ENCODE peak calls at places on chromosomes 2 and 18, in seven cellular contexts. One of them, this sample, is unnamed.

GRCh38 chr18:2406544-2406943 is 164.8 kb downstream of the METTL4 start:
- DNase-seq in mucosa of descending colon: no peak
- DNase-seq in fibroblast of pulmonary artery: peak
- DNase-seq in lower leg skin: no peak
- DNase-seq in AG09309: no peak
- DNase-seq in heart right ventricle: no peak
- DNase-seq in GM10248: no peak
- DNase-seq in this sample: no peak

GRCh38 chr2:39455826-39456225 is 18.7 kb upstream of the MAP4K3 start:
- DNase-seq in mucosa of descending colon: no peak
- DNase-seq in fibroblast of pulmonary artery: peak
- DNase-seq in lower leg skin: no peak
- DNase-seq in AG09309: no peak
- DNase-seq in heart right ventricle: no peak
- DNase-seq in GM10248: no peak
- DNase-seq in this sample: no peak

GRCh38 chr18:48540329-48541025 is 1.6 kb downstream of the CTIF start:
- DNase-seq in mucosa of descending colon: peak
- DNase-seq in fibroblast of pulmonary artery: peak
- DNase-seq in lower leg skin: peak
- DNase-seq in AG09309: no peak
- DNase-seq in heart right ventricle: peak
- DNase-seq in GM10248: peak
- DNase-seq in this sample: peak

GRCh38 chr2:29613792-29614266 is 307.6 kb downstream of the ALK start:
- DNase-seq in mucosa of descending colon: no peak
- DNase-seq in fibroblast of pulmonary artery: no peak
- DNase-seq in lower leg skin: no peak
- DNase-seq in AG09309: no peak
- DNase-seq in heart right ventricle: no peak
- DNase-seq in GM10248: no peak
- DNase-seq in this sample: no peak

GRCh38 chr2:201909961-201910361 is 103.6 kb downstream of the CDK15 start:
- DNase-seq in mucosa of descending colon: no peak
- DNase-seq in fibroblast of pulmonary artery: peak
- DNase-seq in lower leg skin: no peak
- DNase-seq in AG09309: peak
- DNase-seq in heart right ventricle: no peak
- DNase-seq in GM10248: peak
- DNase-seq in this sample: peak

GRCh38 chr2:68643011-68643873 is at the start of gene PROKR1:
- DNase-seq in mucosa of descending colon: peak
- DNase-seq in fibroblast of pulmonary artery: peak
- DNase-seq in lower leg skin: no peak
- DNase-seq in AG09309: no peak
- DNase-seq in heart right ventricle: peak
- DNase-seq in GM10248: no peak
- DNase-seq in this sample: no peak

GRCh38 chr2:3126686-3127278 is 250.8 kb downstream of the EIPR1 start:
- DNase-seq in mucosa of descending colon: no peak
- DNase-seq in fibroblast of pulmonary artery: peak
- DNase-seq in lower leg skin: no peak
- DNase-seq in AG09309: no peak
- DNase-seq in heart right ventricle: no peak
- DNase-seq in GM10248: no peak
- DNase-seq in this sample: no peak

GRCh38 chr2:164693390-164693789 is 72.1 kb upstream of the GRB14 start:
- DNase-seq in mucosa of descending colon: no peak
- DNase-seq in fibroblast of pulmonary artery: no peak
- DNase-seq in lower leg skin: no peak
- DNase-seq in AG09309: no peak
- DNase-seq in heart right ventricle: no peak
- DNase-seq in GM10248: no peak
- DNase-seq in this sample: no peak

GRCh38 chr2:974054-974453 is 23.4 kb downstream of the SNTG2 start:
- DNase-seq in mucosa of descending colon: no peak
- DNase-seq in fibroblast of pulmonary artery: no peak
- DNase-seq in lower leg skin: no peak
- DNase-seq in AG09309: no peak
- DNase-seq in heart right ventricle: no peak
- DNase-seq in GM10248: no peak
- DNase-seq in this sample: no peak

GRCh38 chr18:33440384-33441043 is at the start of gene CCDC178:
- DNase-seq in mucosa of descending colon: no peak
- DNase-seq in fibroblast of pulmonary artery: peak
- DNase-seq in lower leg skin: no peak
- DNase-seq in AG09309: no peak
- DNase-seq in heart right ventricle: peak
- DNase-seq in GM10248: peak
- DNase-seq in this sample: no peak

GRCh38 chr2:170076189-170076588 is 101.8 kb upstream of the MYO3B start:
- DNase-seq in mucosa of descending colon: no peak
- DNase-seq in fibroblast of pulmonary artery: no peak
- DNase-seq in lower leg skin: no peak
- DNase-seq in AG09309: no peak
- DNase-seq in heart right ventricle: no peak
- DNase-seq in GM10248: peak
- DNase-seq in this sample: peak

GRCh38 chr18:79746730-79747129 is 51.0 kb upstream of the KCNG2 start:
- DNase-seq in mucosa of descending colon: no peak
- DNase-seq in fibroblast of pulmonary artery: no peak
- DNase-seq in lower leg skin: no peak
- DNase-seq in AG09309: no peak
- DNase-seq in heart right ventricle: no peak
- DNase-seq in GM10248: no peak
- DNase-seq in this sample: no peak

GRCh38 chr2:121155502-121156056 is 129.4 kb downstream of the TFCP2L1 start:
- DNase-seq in mucosa of descending colon: peak
- DNase-seq in fibroblast of pulmonary artery: no peak
- DNase-seq in lower leg skin: peak
- DNase-seq in AG09309: no peak
- DNase-seq in heart right ventricle: no peak
- DNase-seq in GM10248: no peak
- DNase-seq in this sample: no peak

GRCh38 chr18:46481048-46481846 is 175.8 kb downstream of the LOXHD1 start:
- DNase-seq in mucosa of descending colon: no peak
- DNase-seq in fibroblast of pulmonary artery: peak
- DNase-seq in lower leg skin: peak
- DNase-seq in AG09309: peak
- DNase-seq in heart right ventricle: no peak
- DNase-seq in GM10248: peak
- DNase-seq in this sample: peak

GRCh38 chr18:79940126-79940813 is 11.2 kb downstream of the SLC66A2 start:
- DNase-seq in mucosa of descending colon: peak
- DNase-seq in fibroblast of pulmonary artery: no peak
- DNase-seq in lower leg skin: no peak
- DNase-seq in AG09309: no peak
- DNase-seq in heart right ventricle: no peak
- DNase-seq in GM10248: no peak
- DNase-seq in this sample: no peak

GRCh38 chr2:32832821-32833220 is 113.9 kb upstream of the LTBP1 start:
- DNase-seq in mucosa of descending colon: no peak
- DNase-seq in fibroblast of pulmonary artery: peak
- DNase-seq in lower leg skin: no peak
- DNase-seq in AG09309: no peak
- DNase-seq in heart right ventricle: no peak
- DNase-seq in GM10248: no peak
- DNase-seq in this sample: no peak

GRCh38 chr18:32548688-32549087 is 78.0 kb upstream of the GAREM1 start:
- DNase-seq in mucosa of descending colon: no peak
- DNase-seq in fibroblast of pulmonary artery: no peak
- DNase-seq in lower leg skin: no peak
- DNase-seq in AG09309: no peak
- DNase-seq in heart right ventricle: no peak
- DNase-seq in GM10248: no peak
- DNase-seq in this sample: no peak

GRCh38 chr2:71547616-71548285 is 94.4 kb downstream of the DYSF start:
- DNase-seq in mucosa of descending colon: peak
- DNase-seq in fibroblast of pulmonary artery: no peak
- DNase-seq in lower leg skin: no peak
- DNase-seq in AG09309: no peak
- DNase-seq in heart right ventricle: no peak
- DNase-seq in GM10248: no peak
- DNase-seq in this sample: no peak

GRCh38 chr18:25883091-25883490 is 207.3 kb downstream of the SS18 start:
- DNase-seq in mucosa of descending colon: no peak
- DNase-seq in fibroblast of pulmonary artery: no peak
- DNase-seq in lower leg skin: no peak
- DNase-seq in AG09309: no peak
- DNase-seq in heart right ventricle: no peak
- DNase-seq in GM10248: no peak
- DNase-seq in this sample: no peak

GRCh38 chr2:239040152-239040761 is 192.4 kb downstream of the TWIST2 start:
- DNase-seq in mucosa of descending colon: peak
- DNase-seq in fibroblast of pulmonary artery: no peak
- DNase-seq in lower leg skin: no peak
- DNase-seq in AG09309: no peak
- DNase-seq in heart right ventricle: no peak
- DNase-seq in GM10248: no peak
- DNase-seq in this sample: no peak

GRCh38 chr2:72036595-72036994 is 111.1 kb downstream of the CYP26B1 start:
- DNase-seq in mucosa of descending colon: no peak
- DNase-seq in fibroblast of pulmonary artery: no peak
- DNase-seq in lower leg skin: no peak
- DNase-seq in AG09309: no peak
- DNase-seq in heart right ventricle: no peak
- DNase-seq in GM10248: no peak
- DNase-seq in this sample: no peak

GRCh38 chr2:74332550-74333174 is 10.6 kb downstream of the SLC4A5 start:
- DNase-seq in mucosa of descending colon: no peak
- DNase-seq in fibroblast of pulmonary artery: no peak
- DNase-seq in lower leg skin: no peak
- DNase-seq in AG09309: no peak
- DNase-seq in heart right ventricle: no peak
- DNase-seq in GM10248: no peak
- DNase-seq in this sample: no peak

GRCh38 chr18:63515799-63516198 is 26.4 kb upstream of the SERPINB12 start:
- DNase-seq in mucosa of descending colon: no peak
- DNase-seq in fibroblast of pulmonary artery: no peak
- DNase-seq in lower leg skin: no peak
- DNase-seq in AG09309: no peak
- DNase-seq in heart right ventricle: no peak
- DNase-seq in GM10248: no peak
- DNase-seq in this sample: no peak

GRCh38 chr18:63511285-63511684 is 30.9 kb upstream of the SERPINB12 start:
- DNase-seq in mucosa of descending colon: no peak
- DNase-seq in fibroblast of pulmonary artery: peak
- DNase-seq in lower leg skin: no peak
- DNase-seq in AG09309: peak
- DNase-seq in heart right ventricle: no peak
- DNase-seq in GM10248: no peak
- DNase-seq in this sample: no peak

GRCh38 chr18:63518178-63519012 is 23.8 kb upstream of the SERPINB12 start:
- DNase-seq in mucosa of descending colon: no peak
- DNase-seq in fibroblast of pulmonary artery: peak
- DNase-seq in lower leg skin: peak
- DNase-seq in AG09309: peak
- DNase-seq in heart right ventricle: no peak
- DNase-seq in GM10248: peak
- DNase-seq in this sample: peak

GRCh38 chr18:63514326-63514725 is 27.8 kb upstream of the SERPINB12 start:
- DNase-seq in mucosa of descending colon: no peak
- DNase-seq in fibroblast of pulmonary artery: no peak
- DNase-seq in lower leg skin: no peak
- DNase-seq in AG09309: no peak
- DNase-seq in heart right ventricle: no peak
- DNase-seq in GM10248: no peak
- DNase-seq in this sample: no peak

GRCh38 chr18:63515279-63515678 is 26.9 kb upstream of the SERPINB12 start:
- DNase-seq in mucosa of descending colon: no peak
- DNase-seq in fibroblast of pulmonary artery: no peak
- DNase-seq in lower leg skin: no peak
- DNase-seq in AG09309: no peak
- DNase-seq in heart right ventricle: no peak
- DNase-seq in GM10248: no peak
- DNase-seq in this sample: no peak
- TF ChIP-seq CTCF in mucosa of descending colon: no peak
- TF ChIP-seq CTCF in fibroblast of pulmonary artery: peak
- TF ChIP-seq CTCF in lower leg skin: no peak
- TF ChIP-seq CTCF in AG09309: peak
- TF ChIP-seq CTCF in heart right ventricle: no peak
- TF ChIP-seq CTCF in GM10248: no peak
- TF ChIP-seq CTCF in this sample: no peak

GRCh38 chr18:22378672-22379282 is 38.9 kb downstream of the CTAGE1 start:
- DNase-seq in mucosa of descending colon: no peak
- DNase-seq in fibroblast of pulmonary artery: peak
- DNase-seq in lower leg skin: no peak
- DNase-seq in AG09309: no peak
- DNase-seq in heart right ventricle: peak
- DNase-seq in GM10248: no peak
- DNase-seq in this sample: no peak
- TF ChIP-seq CTCF in mucosa of descending colon: no peak
- TF ChIP-seq CTCF in fibroblast of pulmonary artery: peak
- TF ChIP-seq CTCF in lower leg skin: no peak
- TF ChIP-seq CTCF in AG09309: peak
- TF ChIP-seq CTCF in heart right ventricle: peak
- TF ChIP-seq CTCF in GM10248: no peak
- TF ChIP-seq CTCF in this sample: no peak

GRCh38 chr2:7127687-7128086 is 210.5 kb downstream of the RNF144A start:
- DNase-seq in mucosa of descending colon: no peak
- DNase-seq in fibroblast of pulmonary artery: no peak
- DNase-seq in lower leg skin: no peak
- DNase-seq in AG09309: no peak
- DNase-seq in heart right ventricle: no peak
- DNase-seq in GM10248: no peak
- DNase-seq in this sample: no peak

DNA sequence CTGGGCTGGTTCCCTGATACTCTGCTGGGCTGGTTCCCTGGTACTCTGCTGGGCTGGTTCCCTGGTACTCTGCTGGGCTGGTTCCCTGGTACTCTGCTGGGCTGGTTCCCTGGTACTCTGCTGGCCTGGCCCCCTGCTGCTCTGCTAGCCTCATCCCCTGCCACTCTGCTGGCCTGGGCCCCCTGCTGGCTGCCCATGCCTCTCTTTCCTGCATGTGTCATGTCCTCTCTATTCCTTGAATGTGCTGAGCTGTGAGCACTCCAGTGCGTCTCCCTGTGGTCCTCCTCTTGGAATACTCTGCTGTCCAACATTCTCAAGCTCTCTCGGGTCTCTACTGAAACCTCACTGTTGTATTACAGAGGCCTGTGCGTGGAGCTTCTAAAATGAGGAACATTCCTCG is 216.3 kb downstream of the RNF144A start:
- DNase-seq in mucosa of descending colon: no peak
- DNase-seq in fibroblast of pulmonary artery: no peak
- DNase-seq in lower leg skin: no peak
- DNase-seq in AG09309: no peak
- DNase-seq in heart right ventricle: no peak
- DNase-seq in GM10248: no peak
- DNase-seq in this sample: no peak
- TF ChIP-seq CTCF in mucosa of descending colon: no peak
- TF ChIP-seq CTCF in fibroblast of pulmonary artery: no peak
- TF ChIP-seq CTCF in lower leg skin: no peak
- TF ChIP-seq CTCF in AG09309: peak
- TF ChIP-seq CTCF in heart right ventricle: no peak
- TF ChIP-seq CTCF in GM10248: no peak
- TF ChIP-seq CTCF in this sample: no peak

DNA sequence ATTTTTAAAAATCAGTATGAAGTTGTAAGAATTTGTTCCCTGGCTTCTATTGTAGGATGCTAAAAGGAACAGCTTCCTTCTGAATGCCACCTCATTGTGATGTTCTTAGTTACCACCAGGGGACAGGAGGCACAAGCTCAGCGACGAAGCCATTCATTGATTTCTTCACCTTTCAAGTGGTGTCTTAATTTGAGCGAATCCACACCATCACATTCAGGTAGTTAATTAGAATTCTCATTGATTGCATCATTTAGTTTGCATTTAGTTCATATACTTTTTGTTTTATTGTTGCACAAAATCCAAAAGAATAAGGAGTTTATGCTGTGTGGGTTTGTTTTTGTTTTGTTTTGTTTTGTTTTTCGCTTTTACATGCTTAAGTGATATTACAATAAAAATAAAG is 23.1 kb downstream of the CYP27C1 start:
- DNase-seq in mucosa of descending colon: no peak
- DNase-seq in fibroblast of pulmonary artery: no peak
- DNase-seq in lower leg skin: no peak
- DNase-seq in AG09309: no peak
- DNase-seq in heart right ventricle: no peak
- DNase-seq in GM10248: no peak
- DNase-seq in this sample: peak
- TF ChIP-seq CTCF in mucosa of descending colon: peak
- TF ChIP-seq CTCF in fibroblast of pulmonary artery: peak
- TF ChIP-seq CTCF in lower leg skin: no peak
- TF ChIP-seq CTCF in AG09309: peak
- TF ChIP-seq CTCF in heart right ventricle: peak
- TF ChIP-seq CTCF in GM10248: peak
- TF ChIP-seq CTCF in this sample: peak